ENCODE peak calls at places on chromosome 16, in five cellular contexts. M is neural progenitor cell, L is GM23248, K is HCT116, Q is PC-3. Y is an unnamed sample.

GRCh38 chr16:67364610-67365256 is 28.6 kb downstream of the TPPP3 start:
- DNase-seq in M (no peak), L (no peak), K (no peak), Q (no peak), Y (no peak)

GRCh38 chr16:25269879-25270278 is 12.2 kb upstream of the ZKSCAN2 start:
- DNase-seq in M (no peak), L (no peak), K (no peak), Q (no peak), Y (no peak)

GRCh38 chr16:1760911-1761310 is 10.4 kb downstream of the NME3 start:
- DNase-seq in M (no peak), L (no peak), K (no peak), Q (no peak), Y (no peak)

GRCh38 chr16:54006693-54007092 is 279.9 kb downstream of the IRX3 start:
- DNase-seq in M (no peak), L (no peak), K (no peak), Q (no peak), Y (no peak)

GRCh38 chr16:79599837-79600635 is 501 bp downstream of the MAF start:
- DNase-seq in M (peak; percentile 91), L (peak; percentile 55), K (no peak), Q (no peak), Y (peak; percentile 31)

GRCh38 chr16:86432691-86433090 is 77.6 kb upstream of the FOXF1 start:
- DNase-seq in M (peak; percentile 84), L (no peak), K (no peak), Q (no peak), Y (no peak)

GRCh38 chr16:48963306-48963705 is 318.3 kb downstream of the CBLN1 start:
- DNase-seq in M (no peak), L (peak; percentile 52), K (peak; percentile 42), Q (peak; percentile 85), Y (no peak)

GRCh38 chr16:48687421-48688038 is 77.5 kb upstream of the N4BP1 start:
- DNase-seq in M (peak; percentile 83), L (peak; percentile 83), K (peak; percentile 60), Q (peak; percentile 73), Y (peak; percentile 68)

GRCh38 chr16:21611178-21611545 is 11.8 kb downstream of the METTL9 start:
- DNase-seq in M (no peak), L (peak; percentile 79), K (no peak), Q (peak; percentile 11), Y (no peak)

GRCh38 chr16:20844588-20844987 is 38.3 kb downstream of the REXO5 start:
- DNase-seq in M (no peak), L (no peak), K (no peak), Q (no peak), Y (no peak)

GRCh38 chr16:50425648-50426047 is 56.9 kb upstream of the BRD7 start:
- DNase-seq in M (no peak), L (no peak), K (no peak), Q (no peak), Y (no peak)

GRCh38 chr16:67652578-67653130 is 7.4 kb downstream of the ACD start:
- DNase-seq in M (peak; percentile 88), L (peak; percentile 64), K (peak; percentile 26), Q (peak; percentile 37), Y (no peak)

GRCh38 chr16:23410176-23410575 is 42.8 kb downstream of the COG7 start:
- DNase-seq in M (no peak), L (peak; percentile 20), K (no peak), Q (peak; percentile 47), Y (no peak)

GRCh38 chr16:4263504-4264436 is 9.1 kb downstream of the TFAP4 start:
- DNase-seq in M (peak; percentile 73), L (peak; percentile 89), K (peak; percentile 12), Q (no peak), Y (peak; percentile 30)

GRCh38 chr16:85620403-85620802 is 7.3 kb downstream of the GSE1 start:
- DNase-seq in M (no peak), L (no peak), K (no peak), Q (no peak), Y (no peak)

GRCh38 chr16:27718767-27719445 is 169.0 kb downstream of the KATNIP start:
- DNase-seq in M (peak; percentile 80), L (no peak), K (peak; percentile 40), Q (no peak), Y (no peak)

GRCh38 chr16:74717367-74717766 is 16.7 kb upstream of the MLKL start:
- DNase-seq in M (no peak), L (no peak), K (no peak), Q (no peak), Y (no peak)

GRCh38 chr16:74718140-74718539 is 17.5 kb upstream of the MLKL start:
- DNase-seq in M (no peak), L (no peak), K (no peak), Q (no peak), Y (no peak)

GRCh38 chr16:74718741-74719610 is 18.3 kb upstream of the MLKL start:
- DNase-seq in M (no peak), L (no peak), K (no peak), Q (no peak), Y (no peak)

GRCh38 chr16:74713876-74714275 is 13.2 kb upstream of the MLKL start:
- DNase-seq in M (no peak), L (no peak), K (no peak), Q (no peak), Y (no peak)

DNA sequence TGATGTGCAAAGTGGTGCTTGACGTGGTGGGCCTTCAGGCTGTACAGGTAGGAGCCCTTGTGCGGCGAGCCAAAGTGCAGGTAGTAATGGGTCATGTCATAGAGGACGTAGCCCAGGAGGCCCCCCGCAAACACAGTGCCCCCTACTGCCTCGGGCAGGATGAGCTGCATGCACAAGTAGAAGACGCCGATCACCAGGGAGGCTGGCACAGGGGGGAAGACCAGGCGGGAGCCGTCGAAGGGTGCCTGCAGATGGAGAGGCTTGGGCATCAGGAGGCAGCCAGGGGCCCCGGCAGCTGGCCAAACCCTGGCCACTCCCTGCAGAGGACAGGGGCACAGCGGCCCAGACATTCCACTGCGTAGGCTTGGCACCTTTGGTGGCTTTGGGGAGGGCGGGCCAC is 15.7 kb upstream of the MLKL start:
- DNase-seq in M (no peak), L (no peak), K (no peak), Q (no peak), Y (no peak)
- TF ChIP-seq EZH2phosphoT487 in M (no peak), L (no peak), K (no peak), Q (no peak), Y (no peak)

DNA sequence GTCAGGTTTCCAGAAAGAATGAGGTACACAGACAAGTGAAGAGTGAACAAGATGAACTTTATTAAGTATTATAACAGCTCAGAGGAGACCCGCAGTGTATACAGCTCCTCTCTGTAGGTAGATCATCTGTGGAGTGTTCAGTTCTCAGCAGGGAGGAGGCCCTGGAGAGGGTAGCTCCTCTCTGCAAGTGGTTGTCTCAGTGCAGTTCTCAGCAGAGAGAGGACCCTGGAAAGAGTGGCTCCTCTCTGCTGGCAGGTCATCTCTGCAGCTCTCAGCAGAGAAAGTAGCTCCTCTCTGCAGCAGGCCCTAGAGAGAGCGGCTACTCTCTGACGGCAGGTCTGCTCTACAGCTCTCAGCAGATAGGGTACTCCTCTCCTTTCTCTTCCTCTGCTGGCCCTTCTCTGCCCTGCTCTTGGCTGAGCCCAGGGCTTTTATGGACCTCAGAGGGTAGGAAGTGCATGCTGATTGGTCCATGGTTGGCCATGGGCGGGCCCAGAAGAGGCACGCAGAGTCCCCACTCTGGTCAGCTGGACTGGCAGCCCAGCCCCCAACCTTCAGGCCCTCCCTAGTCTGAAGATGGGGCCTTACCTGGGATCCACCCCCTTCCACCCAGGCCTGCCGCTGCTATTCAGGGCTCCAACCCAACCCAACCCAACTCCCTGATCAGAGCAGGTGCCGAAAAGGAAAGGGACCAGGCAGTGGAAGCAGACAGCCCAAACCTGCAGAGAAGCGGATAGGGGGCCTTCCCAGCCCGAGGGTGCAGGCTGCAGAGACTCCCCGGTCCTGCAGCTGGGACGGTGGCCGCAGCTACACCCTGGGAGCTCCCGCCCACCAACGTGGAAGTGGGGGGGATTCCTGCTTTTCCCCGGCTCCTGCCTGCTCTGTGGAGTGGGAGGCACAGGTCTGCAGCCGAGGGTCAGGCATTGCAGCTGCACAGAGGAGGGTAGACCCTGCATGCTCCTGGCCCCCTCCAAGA is 18.5 kb upstream of the DNAJA2 start:
- DNase-seq in M (no peak), L (no peak), K (no peak), Q (no peak), Y (no peak)
- H3K4me3 ChIP-seq in M (no peak overlapping the region), L (no peak overlapping the region), K (no peak overlapping the region), Q (no peak overlapping the region), Y (no peak overlapping the region)

GRCh38 chr16:55561319-55561848 is 5.1 kb upstream of the CAPNS2 start:
- DNase-seq in M (no peak), L (no peak), K (no peak), Q (no peak), Y (no peak)

GRCh38 chr16:55562936-55563335 is 3.5 kb upstream of the CAPNS2 start:
- DNase-seq in M (no peak), L (peak; percentile 71), K (no peak), Q (no peak), Y (no peak)

GRCh38 chr16:55557186-55557585 is 9.3 kb upstream of the CAPNS2 start:
- DNase-seq in M (no peak), L (no peak), K (no peak), Q (no peak), Y (no peak)

GRCh38 chr16:55559233-55559632 is 7.3 kb upstream of the CAPNS2 start:
- DNase-seq in M (no peak), L (peak; percentile 13), K (no peak), Q (no peak), Y (no peak)

GRCh38 chr16:55559933-55560516 is 6.5 kb upstream of the CAPNS2 start:
- DNase-seq in M (no peak), L (no peak), K (no peak), Q (no peak), Y (no peak)
- H3K4me2 ChIP-seq in M (no peak overlapping the region), L (no peak overlapping the region), K (no peak overlapping the region), Q (no peak overlapping the region), Y (no peak overlapping the region)

GRCh38 chr16:56475226-56475625 is 23.9 kb downstream of the OGFOD1 start:
- DNase-seq in M (no peak), L (no peak), K (no peak), Q (no peak), Y (no peak)

GRCh38 chr16:56478228-56479049 is 27.1 kb downstream of the OGFOD1 start:
- DNase-seq in M (no peak), L (no peak), K (no peak), Q (no peak), Y (no peak)

GRCh38 chr16:56480776-56481467 is 29.6 kb downstream of the OGFOD1 start:
- DNase-seq in M (no peak), L (peak; percentile 21), K (no peak), Q (no peak), Y (no peak)

GRCh38 chr16:56479469-56479868 is 28.1 kb downstream of the OGFOD1 start:
- DNase-seq in M (no peak), L (no peak), K (no peak), Q (no peak), Y (no peak)

DNA sequence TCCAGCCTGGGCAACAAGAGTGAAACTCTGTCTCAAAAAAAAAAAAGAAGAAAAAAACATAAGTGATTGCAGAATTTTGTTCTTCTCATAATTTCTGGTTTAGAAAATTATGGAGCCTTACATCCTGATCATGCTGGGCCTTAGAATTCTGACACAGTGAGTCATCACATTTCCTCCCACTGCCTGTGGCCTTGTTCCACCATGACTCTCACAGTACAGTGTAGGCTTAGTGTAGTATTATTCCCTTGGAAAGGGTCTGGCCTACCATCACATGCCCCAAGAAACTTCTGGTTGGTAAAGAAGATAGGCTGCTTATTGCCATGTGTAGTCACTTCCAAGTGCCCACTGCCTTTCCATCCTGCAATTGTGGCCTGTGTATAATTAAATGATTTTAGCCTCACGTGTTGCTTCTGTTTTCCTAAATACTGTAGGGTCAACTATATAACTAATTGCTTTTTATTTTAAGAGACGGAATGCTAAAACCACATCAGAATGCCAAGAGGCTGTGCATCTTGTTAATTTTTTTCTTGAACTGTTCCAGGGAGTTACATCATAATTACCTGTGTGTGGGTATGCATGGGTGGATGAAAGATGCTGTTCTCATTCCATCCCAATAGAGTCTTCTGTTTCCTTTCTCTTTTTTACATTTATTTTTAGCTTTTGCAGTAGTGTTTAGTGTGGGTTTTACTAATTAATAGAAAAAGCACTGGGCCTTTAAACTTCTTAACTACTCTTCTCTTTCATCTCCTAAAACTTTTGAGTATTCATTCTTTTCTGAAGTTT is 25.9 kb downstream of the OGFOD1 start:
- DNase-seq in M (no peak), L (peak; percentile 92), K (peak; percentile 46), Q (peak; percentile 66), Y (no peak)
- TF ChIP-seq EZH2phosphoT487 in M (no peak), L (no peak), K (no peak), Q (no peak), Y (no peak)